ENCODE peak calls at places on chromosome X, in six cellular contexts. M, T, Q, D, J and S are unnamed samples.

GRCh38 chrX:100316987-100317386 is 93.1 kb downstream of the PCDH19 start:
- DNase-seq in M (no peak), T (no peak), Q (no peak), D (no peak), J (no peak), S (no peak)

GRCh38 chrX:47540754-47541538 is 20.1 kb upstream of the ARAF start:
- DNase-seq in M (peak; percentile 41), T (peak; percentile 81), Q (no peak), D (no peak), J (no peak), S (peak; percentile 85)

GRCh38 chrX:48569958-48570357 is 4.3 kb upstream of the RBM3 start:
- DNase-seq in M (peak; percentile 53), T (no peak), Q (no peak), D (no peak), J (no peak), S (no peak)

GRCh38 chrX:9390693-9391368 is 74.0 kb upstream of the TBL1X start:
- DNase-seq in M (no peak), T (no peak), Q (no peak), D (no peak), J (no peak), S (no peak)

GRCh38 chrX:55489315-55490009 is at the start of gene USP51:
- DNase-seq in M (peak; percentile 20), T (no peak), Q (peak; percentile 80), D (no peak), J (no peak), S (peak; percentile 75)

GRCh38 chrX:39201305-39201990 is 400.2 kb downstream of the MID1IP1 start:
- DNase-seq in M (peak; percentile 25), T (no peak), Q (no peak), D (no peak), J (no peak), S (no peak)

GRCh38 chrX:63739885-63740284 is 45.1 kb downstream of the ARHGEF9 start:
- DNase-seq in M (no peak), T (no peak), Q (no peak), D (no peak), J (no peak), S (no peak)

GRCh38 chrX:152897216-152898144 is at the start of gene ZNF185:
- DNase-seq in M (peak; percentile 16), T (peak; percentile 18), Q (peak; percentile 86), D (no peak), J (no peak), S (no peak)

GRCh38 chrX:151694661-151695582 is at the start of gene PRRG3:
- DNase-seq in M (no peak), T (no peak), Q (no peak), D (no peak), J (no peak), S (no peak)

GRCh38 chrX:143486105-143486504 is 31.2 kb downstream of the SPANXN3 start:
- DNase-seq in M (no peak), T (no peak), Q (no peak), D (no peak), J (no peak), S (no peak)

GRCh38 chrX:24487576-24487975 is 22.5 kb downstream of the PDK3 start:
- DNase-seq in M (no peak), T (no peak), Q (no peak), D (no peak), J (no peak), S (no peak)

GRCh38 chrX:108270739-108271396 is 167.4 kb downstream of the COL4A6 start:
- DNase-seq in M (no peak), T (peak; percentile 52), Q (no peak), D (no peak), J (no peak), S (no peak)

GRCh38 chrX:9312922-9313867 is 151.7 kb upstream of the TBL1X start:
- DNase-seq in M (peak; percentile 83), T (no peak), Q (no peak), D (peak; percentile 73), J (no peak), S (no peak)

GRCh38 chrX:96591418-96591817 is 93.2 kb upstream of the DIAPH2 start:
- DNase-seq in M (no peak), T (no peak), Q (no peak), D (no peak), J (no peak), S (no peak)

GRCh38 chrX:119495734-119496520 is 27.7 kb downstream of the SLC25A5 start:
- DNase-seq in M (peak; percentile 28), T (no peak), Q (no peak), D (no peak), J (no peak), S (no peak)

GRCh38 chrX:23616361-23616760 is 50.9 kb upstream of the PRDX4 start:
- DNase-seq in M (no peak), T (peak; percentile 0), Q (no peak), D (no peak), J (no peak), S (no peak)

GRCh38 chrX:67607436-67607835 is 63.6 kb downstream of the AR start:
- DNase-seq in M (no peak), T (no peak), Q (no peak), D (no peak), J (no peak), S (no peak)

GRCh38 chrX:48910926-48911406 is 480 bp downstream of the SLC35A2 start:
- DNase-seq in M (no peak), T (no peak), Q (peak; percentile 6), D (no peak), J (no peak), S (no peak)

GRCh38 chrX:47497274-47497673 is 14.3 kb upstream of the ZNF41 start:
- DNase-seq in M (no peak), T (no peak), Q (no peak), D (no peak), J (no peak), S (no peak)